ENCODE peak calls at places on chromosome 1, in seven cellular contexts. F, C, E, R, I, O and B are unnamed samples. For H3K9me3, the result is how much of the 10 kb centered on the place peaks cover.

GRCh38 chr1:205748398-205749093 is 1.4 kb downstream of the NUCKS1 start:
- DNase-seq in O (no peak), I (no peak), E (peak), F (no peak), R (no peak), C (no peak), B (no peak)

GRCh38 chr1:236066828-236067386 is 2.0 kb upstream of the NID1 start:
- DNase-seq in R (peak), O (no peak), I (peak), E (no peak), F (peak), C (no peak), B (no peak)

GRCh38 chr1:183029591-183030000 is 6.4 kb downstream of the LAMC1 start:
- DNase-seq in C (no peak), O (no peak), F (no peak), E (no peak), R (no peak), I (no peak), B (no peak)

GRCh38 chr1:26752519-26752918 is 35.2 kb upstream of the PIGV start:
- DNase-seq in I (no peak), E (no peak), R (no peak), C (no peak), F (no peak), O (no peak), B (no peak)

GRCh38 chr1:183876284-183876683 is 71.4 kb downstream of the RGL1 start:
- DNase-seq in E (no peak), F (no peak), O (no peak), I (no peak), R (no peak), C (no peak), B (no peak)

GRCh38 chr1:236522937-236523703 is 662 bp upstream of the LGALS8 start:
- DNase-seq in I (peak), O (no peak), F (no peak), C (no peak), R (no peak), E (no peak), B (no peak)

GRCh38 chr1:226061793-226062557 is 541 bp upstream of the H3-3A start:
- DNase-seq in I (peak), F (peak), R (no peak), C (peak), E (no peak), O (no peak), B (peak)

GRCh38 chr1:169900567-169900966 is 6.9 kb upstream of the SCYL3 start:
- DNase-seq in E (no peak), F (no peak), O (no peak), R (no peak), I (no peak), C (no peak), B (no peak)

GRCh38 chr1:44571712-44572571 is 102.3 kb downstream of the TMEM53 start:
- DNase-seq in I (no peak), O (no peak), E (no peak), R (no peak), C (no peak), F (no peak), B (no peak)

GRCh38 chr1:234315091-234315541 is 58.1 kb upstream of the COA6 start:
- DNase-seq in O (no peak), F (no peak), I (no peak), R (no peak), E (peak), C (no peak), B (no peak)

GRCh38 chr1:160416369-160416768 is 16.0 kb downstream of the VANGL2 start:
- DNase-seq in I (no peak), F (no peak), R (no peak), E (no peak), C (no peak), O (peak), B (no peak)

GRCh38 chr1:110893908-110894490 is 21.1 kb downstream of the CD53 start:
- DNase-seq in I (no peak), F (no peak), E (no peak), C (no peak), O (no peak), R (no peak), B (no peak)

GRCh38 chr1:175217674-175218073 is 25.1 kb upstream of the KIAA0040 start:
- DNase-seq in R (no peak), O (no peak), F (no peak), I (no peak), E (no peak), C (no peak), B (no peak)

GRCh38 chr1:205739348-205740160 is 10.4 kb downstream of the NUCKS1 start:
- DNase-seq in F (no peak), C (no peak), I (no peak), R (no peak), E (no peak), O (no peak), B (no peak)

GRCh38 chr1:88773540-88774150 is 89.6 kb downstream of the PKN2 start:
- DNase-seq in O (peak), I (no peak), E (peak), F (no peak), C (no peak), R (no peak), B (no peak)

GRCh38 chr1:94102126-94102525 is 18.8 kb downstream of the ABCA4 start:
- DNase-seq in E (no peak), C (no peak), R (no peak), F (no peak), I (no peak), O (no peak), B (no peak)

GRCh38 chr1:109516872-109517271 is 7.3 kb upstream of the AMIGO1 start:
- DNase-seq in I (no peak), E (no peak), O (no peak), C (no peak), R (no peak), F (no peak), B (no peak)

GRCh38 chr1:213761845-213762407 is 225.8 kb upstream of the PROX1 start:
- DNase-seq in F (no peak), R (no peak), E (no peak), I (no peak), O (no peak), C (no peak), B (no peak)

GRCh38 chr1:3038113-3038551 is 16.9 kb downstream of the ACTRT2 start:
- DNase-seq in E (no peak), R (no peak), C (peak), I (no peak), O (no peak), F (peak), B (no peak)

GRCh38 chr1:1157914-1158710 is 15.6 kb upstream of the TTLL10 start:
- DNase-seq in O (no peak), I (peak), R (no peak), C (no peak), E (no peak), F (peak), B (no peak)

GRCh38 chr1:9701661-9702060 is 50.1 kb downstream of the PIK3CD start:
- DNase-seq in E (no peak), O (no peak), I (no peak), C (no peak), F (no peak), R (no peak), B (no peak)

GRCh38 chr1:187837787-187838186 is 1009.0 kb downstream of the PLA2G4A start:
- DNase-seq in I (no peak), C (no peak), E (no peak), F (no peak), R (no peak), O (no peak), B (no peak)

GRCh38 chr1:212937034-212937433 is 13.3 kb upstream of the VASH2 start:
- DNase-seq in R (no peak), F (no peak), O (no peak), C (no peak), E (no peak), I (no peak), B (no peak)

GRCh38 chr1:212260557-212261342 is 24.5 kb upstream of the PPP2R5A start:
- DNase-seq in F (no peak), R (no peak), C (no peak), E (no peak), I (no peak), O (peak), B (peak)

GRCh38 chr1:37793773-37794371 is at the start of gene MANEAL:
- DNase-seq in C (no peak), R (no peak), I (peak), O (peak), F (no peak), E (no peak), B (no peak)

GRCh38 chr1:155300024-155300423 is 1.2 kb downstream of the PKLR start:
- DNase-seq in E (no peak), R (no peak), C (no peak), I (no peak), O (no peak), F (no peak), B (no peak)

GRCh38 chr1:30697977-30698376 is 25.4 kb downstream of the MATN1 start:
- DNase-seq in C (no peak), I (no peak), O (no peak), R (no peak), F (peak), E (no peak), B (no peak)

GRCh38 chr1:55823521-55824296 is 608.5 kb upstream of the USP24 start:
- DNase-seq in R (no peak), I (no peak), F (no peak), O (no peak), E (no peak), C (no peak), B (no peak)

GRCh38 chr1:29939086-29939485 is 702.8 kb downstream of the PTPRU start:
- DNase-seq in C (no peak), F (no peak), E (peak), I (no peak), R (no peak), O (no peak), B (no peak)

GRCh38 chr1:172401907-172402306 is 18.6 kb upstream of the C1orf105 start:
- DNase-seq in I (no peak), F (no peak), R (no peak), O (no peak), C (no peak), E (no peak), B (no peak)

GRCh38 chr1:50371749-50372148 is 51.5 kb downstream of the DMRTA2 start:
- DNase-seq in R (no peak), C (no peak), I (no peak), O (no peak), F (no peak), E (no peak), B (no peak)

GRCh38 chr1:53545663-53546408 is 86.6 kb downstream of the DMRTB1 start:
- DNase-seq in R (no peak), I (no peak), C (peak), E (no peak), F (peak), O (no peak), B (no peak)

GRCh38 chr1:53147171-53147570 is 4.7 kb upstream of the SLC1A7 start:
- DNase-seq in F (no peak), E (no peak), I (no peak), C (no peak), O (no peak), R (no peak), B (no peak)

GRCh38 chr1:93701619-93702018 is 20.0 kb upstream of the BCAR3 start:
- DNase-seq in I (peak), E (peak), F (peak), C (no peak), O (peak), R (no peak), B (peak)

GRCh38 chr1:229894535-229894934 is 172.5 kb upstream of the GALNT2 start:
- DNase-seq in F (no peak), C (no peak), R (no peak), E (no peak), I (no peak), O (no peak), B (no peak)

GRCh38 chr1:204449631-204450280 is 38.1 kb upstream of the PPP1R15B start:
- DNase-seq in C (no peak), F (no peak), E (no peak), O (no peak), I (no peak), R (no peak), B (no peak)

GRCh38 chr1:62810420-62811274 is 26.7 kb downstream of the ATG4C start:
- DNase-seq in E (no peak), C (no peak), F (no peak), I (no peak), R (peak), O (no peak), B (no peak)

DNA sequence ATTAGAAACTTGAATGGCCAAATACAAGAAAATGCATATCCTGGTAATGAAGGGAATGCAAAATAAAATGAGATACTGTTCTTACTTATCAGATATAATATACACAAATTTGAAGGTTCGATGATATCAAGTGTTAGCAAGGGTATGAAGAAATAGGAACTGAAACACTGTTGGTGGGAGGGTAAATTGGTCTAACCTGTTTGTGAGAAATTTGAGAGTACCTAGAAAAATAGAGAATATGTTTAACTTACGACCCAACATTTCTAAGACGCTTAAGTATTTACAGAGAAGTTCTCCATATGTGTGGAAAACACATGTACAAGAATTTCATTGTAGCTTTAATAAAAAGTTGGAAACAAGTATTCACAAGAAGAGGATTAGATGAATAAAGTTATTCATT is 25.9 kb downstream of the ATG4C start:
- DNase-seq in O (no peak), F (no peak), R (no peak), C (no peak), I (no peak), E (no peak), B (no peak)
- H3K4me3 ChIP-seq in O (no peak), F (no peak), R (no peak), C (no peak), I (no peak), E (no peak), B (no peak)

DNA sequence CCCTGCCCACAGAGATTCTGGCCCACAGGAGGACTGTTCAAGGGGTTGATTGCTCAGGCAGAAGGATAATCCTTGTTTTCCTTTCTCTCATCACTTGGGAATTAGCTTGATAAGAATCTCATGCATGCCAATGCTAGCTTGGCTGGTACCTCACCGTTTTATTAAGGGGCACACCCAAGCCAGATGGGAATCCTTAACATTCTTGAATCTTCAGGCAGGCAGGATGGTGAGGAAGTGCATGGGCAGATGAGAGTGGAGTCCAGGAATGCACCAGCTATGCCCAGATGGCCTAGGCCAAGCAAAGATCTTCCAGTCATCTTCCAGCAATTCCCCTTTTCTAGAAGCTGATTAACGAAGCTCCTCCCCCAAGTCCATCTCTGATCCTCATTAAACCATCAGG is 4.1 kb upstream of the LCE7A start:
- DNase-seq in R (no peak), C (no peak), I (no peak), F (no peak), O (no peak), E (no peak), B (no peak)
- H3K9me3 ChIP-seq in R (under half), C (under half), I (under half), F (under half), O (under half), E (under half), B (under half)

DNA sequence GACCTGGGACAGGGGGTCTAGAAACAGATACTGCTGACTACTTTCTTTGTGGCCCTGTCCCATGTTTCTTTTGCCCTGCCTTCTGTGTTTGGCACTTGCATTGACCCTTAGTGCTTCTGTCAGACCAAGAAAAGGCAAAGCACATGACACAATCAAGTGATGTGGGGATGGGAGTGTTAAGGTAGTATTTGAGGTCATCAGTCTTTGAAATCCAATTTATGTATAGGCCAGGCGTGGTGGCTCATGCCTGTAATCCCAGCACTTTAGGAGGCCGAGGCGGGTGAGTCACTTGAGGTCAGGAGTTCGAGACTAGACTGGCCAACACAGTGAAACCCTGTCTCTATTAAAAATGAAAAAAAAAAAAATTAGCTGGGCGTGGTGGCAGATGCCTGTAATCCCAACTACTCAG is 26.0 kb downstream of the SERBP1 start:
- DNase-seq in I (no peak), C (no peak), O (peak), E (no peak), F (no peak), R (no peak), B (no peak)
- TF ChIP-seq POLR2AphosphoS5 in I (no peak), C (no peak), O (no peak), E (no peak), F (no peak), R (no peak), B (no peak)

DNA sequence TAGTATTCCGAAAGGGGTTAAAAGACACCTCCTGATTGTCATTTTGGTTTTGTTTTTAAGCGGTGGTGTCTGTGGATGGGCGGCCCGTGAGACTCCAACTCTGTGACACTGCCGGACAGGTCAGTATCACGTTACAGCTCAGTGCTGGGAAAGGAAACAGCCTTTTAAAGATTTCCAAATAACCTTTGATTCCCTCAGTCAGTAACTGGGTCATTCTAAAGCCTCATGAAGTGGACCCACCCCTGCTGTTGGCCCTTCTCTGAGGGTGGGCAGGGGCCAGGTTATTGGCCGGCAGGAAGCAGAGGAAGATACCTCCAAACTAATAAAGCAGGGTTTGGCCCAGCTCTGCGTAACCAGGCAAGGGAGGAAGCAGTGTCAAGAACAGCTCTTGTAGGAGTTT is 2.3 kb downstream of the RHOU start:
- DNase-seq in E (no peak), R (no peak), O (no peak), F (peak), C (no peak), I (no peak), B (no peak)
- H3K4me3 ChIP-seq in E (no peak), R (no peak), O (no peak), F (peak), C (peak), I (peak), B (peak)

GRCh38 chr1:157721985-157722384 is 21.4 kb upstream of the FCRL3 start:
- DNase-seq in F (no peak), O (no peak), E (no peak), I (no peak), C (no peak), R (no peak), B (no peak)

GRCh38 chr1:157724537-157725213 is 24.1 kb upstream of the FCRL3 start:
- DNase-seq in E (no peak), C (no peak), I (no peak), F (no peak), R (no peak), O (no peak), B (no peak)

GRCh38 chr1:157725214-157725577 is 24.6 kb upstream of the FCRL3 start:
- DNase-seq in F (no peak), I (no peak), O (no peak), C (no peak), R (no peak), E (no peak), B (no peak)

DNA sequence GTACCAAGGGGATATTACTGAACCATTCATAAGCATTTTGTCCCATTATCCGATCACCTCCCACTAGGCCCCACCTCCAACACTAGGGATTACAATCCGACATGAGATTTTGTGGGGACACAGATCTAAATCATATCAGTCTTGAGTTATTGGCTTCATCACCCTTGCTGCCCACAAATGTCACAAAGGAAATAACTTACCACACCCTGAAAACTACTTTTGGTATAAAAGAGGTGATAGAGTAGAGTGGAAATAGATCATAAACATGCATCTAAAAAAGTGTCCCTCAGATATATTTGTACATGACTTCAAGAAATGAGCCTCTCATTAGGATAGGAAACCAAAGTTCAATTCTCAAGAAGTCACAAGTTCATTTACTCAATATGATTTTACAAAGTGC is 22.6 kb upstream of the FCRL3 start:
- DNase-seq in C (no peak), F (no peak), E (no peak), I (no peak), O (no peak), R (no peak), B (no peak)
- H3K9me3 ChIP-seq in C (under half), F (under half), E (under half), I (under half), O (under half), R (under half), B (under half)

GRCh38 chr1:244969355-244970235 is 105.3 kb upstream of the HNRNPU start:
- DNase-seq in E (no peak), R (no peak), F (peak), C (peak), O (peak), I (peak), B (no peak)
- TF ChIP-seq POLR2AphosphoS5 in E (no peak), R (peak), F (peak), C (peak), O (peak), I (peak), B (peak)

GRCh38 chr1:151944110-151944858 is 35.0 kb upstream of the THEM4 start:
- DNase-seq in C (no peak), E (no peak), F (no peak), I (no peak), O (no peak), R (no peak), B (no peak)

GRCh38 chr1:151944859-151945575 is 35.7 kb upstream of the THEM4 start:
- DNase-seq in C (no peak), F (no peak), I (no peak), O (no peak), E (no peak), R (no peak), B (no peak)

GRCh38 chr1:151947140-151947539 is 37.8 kb upstream of the THEM4 start:
- DNase-seq in R (no peak), F (no peak), E (no peak), I (no peak), O (no peak), C (no peak), B (no peak)

GRCh38 chr1:151946366-151946764 is 37.1 kb upstream of the THEM4 start:
- DNase-seq in E (no peak), F (no peak), C (no peak), I (no peak), R (no peak), O (no peak), B (no peak)

GRCh38 chr1:151945725-151946365 is 36.5 kb upstream of the THEM4 start:
- DNase-seq in C (peak), E (no peak), F (peak), I (peak), R (no peak), O (peak), B (no peak)
- H3K4me3 ChIP-seq in C (no peak), E (no peak), F (no peak), I (no peak), R (no peak), O (peak), B (no peak)

GRCh38 chr1:210916548-210916947 is 217.4 kb downstream of the KCNH1 start:
- DNase-seq in E (no peak), C (no peak), R (no peak), I (no peak), O (no peak), F (no peak), B (no peak)
- H3K9me3 ChIP-seq in E (under half), C (under half), R (under half), I (under half), O (under half), F (under half), B (under half)

GRCh38 chr1:119966020-119966419 is 69.7 kb upstream of the ADAM30 start:
- DNase-seq in I (no peak), F (no peak), O (no peak), E (no peak), C (no peak), R (no peak), B (no peak)
- TF ChIP-seq POLR2AphosphoS5 in I (no peak), F (no peak), O (no peak), E (no peak), C (no peak), R (no peak), B (no peak)